ENCODE peak calls at places on chromosomes 7 and 10, in seven cellular contexts. T is heart left ventricle; B is A673; U is OCI-LY7; Y is fibroblast of villous mesenchyme; W is IMR-90; O is CD4-positive, alpha-beta memory T cell. Z is an unnamed sample.

GRCh38 chr10:20743935-20744334 is 153.2 kb downstream of the NEBL start:
- DNase-seq in O (no peak), B (no peak), W (no peak), T (no peak), U (no peak), Y (no peak), Z (no peak)

GRCh38 chr7:76236226-76236625 is 34.5 kb downstream of the SRRM3 start:
- DNase-seq in B (no peak), T (no peak), Y (no peak), W (no peak), U (no peak), O (no peak), Z (peak)

GRCh38 chr10:12500406-12501303 is 151.3 kb downstream of the CAMK1D start:
- DNase-seq in Y (peak), U (no peak), W (no peak), T (peak), O (no peak), B (peak), Z (no peak)

GRCh38 chr10:109259293-109259692 is 664.0 kb downstream of the XPNPEP1 start:
- DNase-seq in W (peak), O (no peak), Y (peak), B (no peak), T (no peak), U (no peak), Z (no peak)

GRCh38 chr7:20229652-20230500 is 12.7 kb upstream of the MACC1 start:
- DNase-seq in T (no peak), U (no peak), B (peak), Y (peak), O (no peak), W (peak), Z (no peak)

GRCh38 chr7:17021205-17021604 is 139.4 kb upstream of the AGR3 start:
- DNase-seq in B (no peak), O (no peak), W (peak), T (peak), Y (peak), U (no peak), Z (peak)

GRCh38 chr7:620885-621284 is 101.2 kb upstream of the PDGFA start:
- DNase-seq in B (no peak), Y (no peak), T (no peak), U (no peak), W (no peak), O (no peak), Z (no peak)

GRCh38 chr7:2095533-2095932 is 137.2 kb downstream of the MAD1L1 start:
- DNase-seq in U (no peak), Y (no peak), W (no peak), B (no peak), O (no peak), T (no peak), Z (no peak)

GRCh38 chr7:46440186-46440585 is 519.1 kb upstream of the IGFBP3 start:
- DNase-seq in W (no peak), T (no peak), O (no peak), Y (no peak), U (no peak), B (no peak), Z (no peak)

GRCh38 chr10:35493196-35494118 is 111.7 kb upstream of the GJD4 start:
- DNase-seq in O (no peak), W (peak), Y (peak), T (no peak), U (peak), B (no peak), Z (no peak)

GRCh38 chr7:133984023-133984422 is 143.1 kb upstream of the LRGUK start:
- DNase-seq in Y (no peak), B (peak), T (no peak), U (no peak), W (no peak), O (no peak), Z (no peak)

GRCh38 chr10:94008526-94008925 is 14.8 kb downstream of the PLCE1 start:
- DNase-seq in O (no peak), Y (no peak), W (no peak), T (no peak), B (no peak), U (no peak), Z (no peak)

GRCh38 chr7:131745645-131746248 is 189.3 kb upstream of the PODXL start:
- DNase-seq in B (peak), O (no peak), T (no peak), U (no peak), Y (peak), W (peak), Z (peak)

GRCh38 chr10:14063531-14064317 is 267.0 kb downstream of the FRMD4A start:
- DNase-seq in W (peak), T (no peak), U (no peak), B (no peak), Y (peak), O (no peak), Z (no peak)

GRCh38 chr10:79248341-79248931 is 98.8 kb upstream of the PPIF start:
- DNase-seq in U (peak), B (no peak), T (peak), Y (peak), O (no peak), W (no peak), Z (peak)

GRCh38 chr10:133276435-133277201 is at the start of gene ADAM8:
- DNase-seq in T (peak), B (no peak), Y (no peak), O (peak), U (peak), W (no peak), Z (peak)

GRCh38 chr7:144027070-144027469 is 21.7 kb upstream of the OR2A5 start:
- DNase-seq in B (peak), T (no peak), O (no peak), W (peak), U (no peak), Y (peak), Z (no peak)

GRCh38 chr10:46267132-46267985 is 19.4 kb upstream of the ANTXRL start:
- DNase-seq in T (no peak), O (no peak), U (peak), Y (no peak), W (no peak), B (no peak), Z (no peak)

GRCh38 chr7:148020679-148021078 is 569.9 kb upstream of the C7orf33 start:
- DNase-seq in B (no peak), O (no peak), T (no peak), W (no peak), Y (no peak), U (no peak), Z (no peak)

GRCh38 chr10:14173706-14174594 is 156.8 kb downstream of the FRMD4A start:
- DNase-seq in T (no peak), U (no peak), O (peak), B (peak), Y (no peak), W (peak), Z (no peak)

GRCh38 chr7:38872202-38872601 is 36.8 kb downstream of the VPS41 start:
- DNase-seq in T (no peak), W (no peak), U (no peak), B (no peak), Y (no peak), O (no peak), Z (no peak)
- H3K4me3 ChIP-seq in T (no peak), W (no peak), U (no peak), B (no peak), Y (no peak), O (no peak), Z (no peak)

DNA sequence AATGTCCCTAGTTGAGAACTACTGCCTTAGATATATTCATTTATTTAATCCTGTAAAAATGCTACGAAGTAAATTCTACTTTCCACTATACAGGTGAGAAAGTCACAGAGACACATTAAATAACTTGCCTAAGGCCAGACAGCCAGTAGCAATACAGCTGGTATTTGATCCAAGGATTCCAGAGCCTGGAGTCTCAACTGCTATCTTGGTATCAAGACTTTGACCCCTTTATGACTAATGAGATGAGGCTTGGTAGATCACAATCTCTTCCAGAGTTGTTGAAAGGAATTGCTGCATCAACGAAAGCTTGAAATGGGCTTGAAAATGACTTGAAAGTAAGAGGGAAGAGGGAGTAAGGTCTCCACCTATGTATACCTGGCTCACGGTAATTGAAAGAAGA is 83.3 kb downstream of the ORC5 start:
- DNase-seq in U (no peak), T (no peak), W (no peak), B (no peak), Y (no peak), O (no peak), Z (no peak)
- H3K4me3 ChIP-seq in U (no peak), T (no peak), W (no peak), B (no peak), Y (no peak), O (no peak), Z (no peak)

GRCh38 chr7:92633211-92633906 is 43.2 kb upstream of the FAM133B start:
- DNase-seq in U (no peak), Y (peak), B (peak), W (peak), O (peak), T (no peak), Z (peak)
- H3K4me3 ChIP-seq in U (no peak), Y (no peak), B (peak), W (no peak), O (no peak), T (no peak), Z (no peak)

DNA sequence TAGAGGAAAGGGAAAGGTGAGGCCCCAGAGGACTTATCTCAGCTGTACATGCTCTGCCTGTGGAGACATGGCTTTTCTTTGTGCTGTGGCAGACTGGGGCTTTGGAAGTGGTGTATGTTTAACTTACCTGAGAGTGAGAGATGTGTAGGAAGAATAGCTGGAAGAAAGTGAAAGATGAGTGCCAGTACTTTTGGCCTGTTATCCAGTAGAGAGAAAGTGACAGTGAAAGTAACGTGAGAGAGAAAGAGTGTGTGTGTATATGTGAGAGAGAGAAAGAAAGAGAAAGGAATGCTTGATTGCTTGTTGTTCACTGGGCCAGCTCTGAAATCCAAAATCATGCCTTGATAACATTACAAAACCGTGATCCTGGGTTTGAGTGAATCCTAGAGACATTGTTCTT is 25.5 kb downstream of the MTURN start:
- DNase-seq in W (no peak), Y (no peak), B (no peak), O (no peak), U (no peak), T (no peak), Z (no peak)
- H3K4me3 ChIP-seq in W (no peak), Y (no peak), B (no peak), O (no peak), U (no peak), T (no peak), Z (no peak)

DNA sequence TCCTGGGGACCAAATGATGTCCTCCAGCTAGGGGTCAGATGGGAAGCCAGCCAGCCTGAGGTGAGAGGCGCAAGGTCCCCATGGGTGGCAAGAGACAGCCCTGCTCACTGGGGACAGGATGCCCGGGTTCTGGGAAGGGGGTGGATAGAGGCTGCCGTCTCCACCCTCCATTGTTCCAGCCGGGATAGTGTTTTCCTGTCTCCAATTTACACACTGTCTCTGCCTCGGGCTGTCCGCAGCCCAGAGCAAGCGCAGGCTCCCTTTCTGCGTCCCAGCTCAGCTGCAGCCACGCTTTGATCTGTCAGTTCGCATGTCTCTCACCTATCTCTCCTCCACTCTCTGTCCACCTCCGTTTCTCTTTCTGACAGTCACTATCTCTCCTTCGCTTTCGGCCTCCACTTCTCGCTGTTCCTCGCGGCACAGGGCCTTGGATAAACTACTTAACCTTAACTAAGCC is 2.1 kb downstream of the EPHB4 start:
- DNase-seq in T (peak), O (no peak), B (no peak), U (no peak), Y (peak), W (no peak), Z (no peak)
- H3K4me3 ChIP-seq in T (peak), O (no peak), B (peak), U (no peak), Y (peak), W (peak), Z (no peak)

GRCh38 chr10:129969528-129970264 is 5.6 kb upstream of the EBF3 start:
- DNase-seq in B (peak), O (no peak), W (no peak), Y (no peak), U (no peak), T (no peak), Z (no peak)
- H3K4me3 ChIP-seq in B (peak), O (no peak), W (no peak), Y (no peak), U (no peak), T (peak), Z (no peak)

GRCh38 chr10:30819306-30820190 is 190.0 kb upstream of the LYZL2 start:
- DNase-seq in B (no peak), W (peak), U (no peak), T (no peak), Y (peak), O (no peak), Z (no peak)
- H3K4me3 ChIP-seq in B (no peak), W (peak), U (no peak), T (peak), Y (peak), O (no peak), Z (no peak)